ENCODE peak calls at places on chromosomes 1 and 21, in four cellular contexts. Q, I, U and Z are unnamed samples.

GRCh38 chr1:221343106-221343505 is 398.8 kb downstream of the DUSP10 start:
- DNase-seq in I (no peak), Q (no peak), U (no peak), Z (no peak)

GRCh38 chr1:233281711-233282581 is 13.6 kb downstream of the PCNX2 start:
- DNase-seq in Q (no peak), U (no peak), I (peak), Z (peak)

GRCh38 chr1:15046487-15047165 is 106.9 kb upstream of the TMEM51 start:
- DNase-seq in Q (peak), U (peak), I (peak), Z (peak)

GRCh38 chr1:38336308-38336707 is 289.7 kb upstream of the POU3F1 start:
- DNase-seq in U (no peak), I (no peak), Q (no peak), Z (no peak)

GRCh38 chr1:94316836-94317789 is 79.7 kb upstream of the ARHGAP29 start:
- DNase-seq in I (peak), Q (no peak), U (no peak), Z (peak)

GRCh38 chr21:33232640-33233039 is 2.9 kb downstream of the IFNAR2 start:
- DNase-seq in U (no peak), I (no peak), Q (no peak), Z (no peak)

GRCh38 chr21:31293986-31294385 is 50.1 kb downstream of the TIAM1 start:
- DNase-seq in U (no peak), I (peak), Q (no peak), Z (peak)

GRCh38 chr1:109792056-109792831 is 28.5 kb upstream of the EPS8L3 start:
- DNase-seq in I (peak), U (peak), Q (no peak), Z (peak)

GRCh38 chr1:30950053-30950452 is 41.5 kb upstream of the SDC3 start:
- DNase-seq in Q (no peak), U (no peak), I (no peak), Z (no peak)

GRCh38 chr1:227428803-227429202 is 110.5 kb upstream of the CDC42BPA start:
- DNase-seq in U (no peak), Q (no peak), I (peak), Z (no peak)

GRCh38 chr1:228146761-228147693 is 2.7 kb upstream of the GJC2 start:
- DNase-seq in U (no peak), I (no peak), Q (no peak), Z (no peak)

GRCh38 chr1:11913291-11913690 is 12.9 kb downstream of the KIAA2013 start:
- DNase-seq in U (no peak), Q (no peak), I (no peak), Z (no peak)

GRCh38 chr21:8994640-8995511 is 1526.5 kb upstream of the TPTE start:
- DNase-seq in Q (peak), I (no peak), U (peak), Z (no peak)

GRCh38 chr1:111269820-111270406 is 20.7 kb upstream of the CHIA start:
- DNase-seq in I (no peak), U (no peak), Q (no peak), Z (no peak)

GRCh38 chr1:12078575-12078937 is 15.5 kb downstream of the TNFRSF8 start:
- DNase-seq in Q (no peak), I (no peak), U (no peak), Z (no peak)

GRCh38 chr1:150012611-150013010 is 2.1 kb upstream of the OTUD7B start:
- DNase-seq in I (peak), U (no peak), Q (no peak), Z (no peak)

GRCh38 chr1:87805661-87806376 is 477.1 kb downstream of the LMO4 start:
- DNase-seq in Q (no peak), I (peak), U (no peak), Z (peak)

GRCh38 chr1:150981177-150981804 is 801 bp upstream of the ANXA9 start:
- DNase-seq in U (no peak), I (no peak), Q (no peak), Z (no peak)

GRCh38 chr1:84133479-84133878 is 10.6 kb upstream of the PRKACB start:
- DNase-seq in I (no peak), Q (no peak), U (no peak), Z (no peak)

GRCh38 chr1:236149696-236150228 is 7.4 kb downstream of the GPR137B start:
- DNase-seq in U (no peak), Q (no peak), I (no peak), Z (no peak)

GRCh38 chr1:113073457-113073950 is 506 bp downstream of the LRIG2 start:
- DNase-seq in U (peak), Q (no peak), I (peak), Z (no peak)

GRCh38 chr21:34877485-34878128 is 171.5 kb downstream of the RUNX1 start:
- DNase-seq in I (no peak), Q (no peak), U (no peak), Z (no peak)

GRCh38 chr1:169003864-169004516 is 102.5 kb upstream of the ATP1B1 start:
- DNase-seq in Q (no peak), U (no peak), I (no peak), Z (peak)

GRCh38 chr1:49104575-49104974 is 327.9 kb upstream of the BEND5 start:
- DNase-seq in I (no peak), Q (no peak), U (no peak), Z (no peak)

GRCh38 chr1:160332516-160332915 is 10.5 kb downstream of the COPA start:
- DNase-seq in Q (no peak), U (no peak), I (no peak), Z (no peak)

GRCh38 chr1:88787023-88787903 is 103.2 kb downstream of the PKN2 start:
- DNase-seq in Q (no peak), I (no peak), U (no peak), Z (no peak)

GRCh38 chr21:38428211-38428610 is 70.1 kb downstream of the ERG start:
- DNase-seq in I (no peak), U (no peak), Q (no peak), Z (no peak)

GRCh38 chr1:110188116-110188618 is 21.9 kb upstream of the KCNC4 start:
- DNase-seq in I (peak), Q (no peak), U (no peak), Z (peak)

GRCh38 chr1:189027509-189027908 is 1450.2 kb downstream of the BRINP3 start:
- DNase-seq in Q (no peak), U (no peak), I (no peak), Z (no peak)

GRCh38 chr1:29657816-29658215 is 421.5 kb downstream of the PTPRU start:
- DNase-seq in Q (no peak), U (no peak), I (no peak), Z (no peak)

GRCh38 chr1:29653886-29654450 is 417.6 kb downstream of the PTPRU start:
- DNase-seq in U (no peak), Q (no peak), I (no peak), Z (no peak)

GRCh38 chr1:29658688-29659087 is 422.4 kb downstream of the PTPRU start:
- DNase-seq in U (no peak), Q (no peak), I (no peak), Z (no peak)

GRCh38 chr1:29655145-29655544 is 418.8 kb downstream of the PTPRU start:
- DNase-seq in U (no peak), I (no peak), Q (no peak), Z (no peak)

DNA sequence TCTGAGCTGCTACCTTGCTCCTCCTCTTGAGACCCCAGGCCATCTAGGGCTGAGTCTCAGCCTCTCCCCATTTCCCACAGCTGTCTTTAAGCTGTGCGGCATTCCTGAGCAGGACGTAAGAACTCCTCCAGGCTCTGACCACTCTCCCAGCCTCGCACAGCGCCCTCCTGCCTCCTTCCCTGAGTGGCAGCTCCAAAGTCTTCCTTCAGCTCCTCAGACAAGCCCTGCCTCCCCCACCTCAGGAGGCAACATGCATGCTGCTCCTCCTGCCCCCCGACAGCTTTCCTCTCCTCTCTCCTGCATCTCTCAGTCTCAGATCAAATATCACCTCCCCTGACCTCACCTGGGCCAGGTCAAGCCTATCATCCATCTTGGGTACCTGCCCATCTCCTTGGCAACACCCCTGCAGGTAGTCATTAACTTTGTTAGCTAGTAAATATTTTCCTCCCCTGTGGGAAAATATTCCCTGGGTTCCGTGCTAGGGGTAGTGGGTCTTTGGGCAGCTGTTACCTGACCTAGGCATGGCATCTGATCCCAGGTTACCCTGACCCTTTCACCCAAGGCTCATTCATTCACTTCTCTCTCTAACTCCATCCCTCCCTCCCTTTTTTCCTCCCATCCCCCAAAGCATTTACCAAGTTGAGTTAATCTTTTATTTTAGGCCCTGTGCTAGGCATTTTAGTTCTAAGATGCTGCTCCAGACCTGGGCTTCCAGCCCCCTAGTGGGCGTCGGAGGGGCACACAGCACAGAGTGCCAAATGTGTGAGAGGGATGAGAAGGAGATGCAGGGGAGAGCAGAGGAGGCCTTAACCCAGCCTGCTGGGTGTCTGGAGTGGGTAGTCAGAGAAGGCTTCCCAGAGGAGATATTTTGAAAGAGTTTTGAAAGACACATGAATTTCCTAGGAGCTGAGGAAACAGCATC is 419.9 kb downstream of the PTPRU start:
- DNase-seq in I (peak), U (peak), Q (no peak), Z (no peak)
- TF ChIP-seq CTCF in I (peak), U (peak), Q (peak), Z (peak)

DNA sequence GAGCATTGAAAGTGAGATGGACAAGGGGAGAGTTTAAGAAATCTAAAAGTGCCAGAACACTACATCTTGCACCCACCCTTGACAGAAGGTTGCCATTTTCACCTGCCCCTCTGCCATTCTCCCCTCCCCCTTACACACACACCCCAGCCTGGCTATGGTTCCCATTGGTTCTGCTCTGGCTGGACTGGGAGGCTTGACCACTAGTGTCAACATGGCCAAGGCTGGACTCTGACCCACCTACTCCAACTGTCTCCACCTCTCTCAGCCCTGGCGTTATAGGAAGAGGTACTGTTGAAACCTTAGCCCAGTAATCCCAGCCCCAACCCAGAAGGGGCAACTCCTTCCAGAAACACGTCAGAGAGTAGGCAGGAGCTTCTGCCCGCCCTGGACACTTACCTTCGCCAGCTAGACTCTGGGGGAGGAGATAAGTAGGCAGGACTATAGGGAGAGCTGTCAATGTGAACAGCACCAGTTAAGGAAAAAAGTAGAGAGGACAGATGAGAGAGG is 4.5 kb downstream of the CRTC2 start:
- DNase-seq in I (no peak), Q (no peak), U (no peak), Z (no peak)
- H3K4me3 ChIP-seq in I (no peak), Q (no peak), U (no peak), Z (no peak)

GRCh38 chr1:107739183-107739582 is 225.8 kb downstream of the VAV3 start:
- DNase-seq in U (no peak), I (no peak), Q (no peak), Z (no peak)
- TF ChIP-seq CTCF in U (no peak), I (no peak), Q (no peak), Z (no peak)

GRCh38 chr1:1157033-1157365 is 16.7 kb upstream of the TTLL10 start:
- DNase-seq in Q (no peak), U (no peak), I (no peak), Z (no peak)
- H3K4me3 ChIP-seq in Q (no peak), U (no peak), I (no peak), Z (no peak)

DNA sequence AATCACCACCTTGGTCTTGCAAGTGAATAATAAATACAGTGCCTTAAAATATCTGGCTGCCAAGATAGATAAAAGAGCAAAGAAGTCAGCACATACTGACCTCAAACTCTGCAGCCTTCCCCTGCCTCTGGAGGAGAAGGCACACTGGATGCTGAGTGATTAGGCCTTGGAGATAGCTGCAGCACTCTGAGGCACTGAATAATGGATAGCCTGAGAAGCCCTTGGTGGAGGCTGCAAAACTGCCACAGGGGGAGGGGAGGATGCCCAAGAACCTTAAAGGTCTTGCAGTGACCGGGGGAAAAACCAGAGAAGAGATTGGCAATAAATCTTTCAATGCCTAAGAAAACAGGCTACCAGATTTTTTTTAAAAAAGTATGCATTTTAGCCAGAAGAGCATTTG is 167.4 kb upstream of the PRMT6 start:
- DNase-seq in U (no peak), Q (no peak), I (no peak), Z (no peak)
- TF ChIP-seq CTCF in U (no peak), Q (no peak), I (no peak), Z (no peak)

GRCh38 chr1:212586429-212587303 is 21.9 kb upstream of the ATF3 start:
- DNase-seq in U (no peak), I (no peak), Q (no peak), Z (no peak)
- H3K4me3 ChIP-seq in U (no peak), I (no peak), Q (no peak), Z (no peak)

DNA sequence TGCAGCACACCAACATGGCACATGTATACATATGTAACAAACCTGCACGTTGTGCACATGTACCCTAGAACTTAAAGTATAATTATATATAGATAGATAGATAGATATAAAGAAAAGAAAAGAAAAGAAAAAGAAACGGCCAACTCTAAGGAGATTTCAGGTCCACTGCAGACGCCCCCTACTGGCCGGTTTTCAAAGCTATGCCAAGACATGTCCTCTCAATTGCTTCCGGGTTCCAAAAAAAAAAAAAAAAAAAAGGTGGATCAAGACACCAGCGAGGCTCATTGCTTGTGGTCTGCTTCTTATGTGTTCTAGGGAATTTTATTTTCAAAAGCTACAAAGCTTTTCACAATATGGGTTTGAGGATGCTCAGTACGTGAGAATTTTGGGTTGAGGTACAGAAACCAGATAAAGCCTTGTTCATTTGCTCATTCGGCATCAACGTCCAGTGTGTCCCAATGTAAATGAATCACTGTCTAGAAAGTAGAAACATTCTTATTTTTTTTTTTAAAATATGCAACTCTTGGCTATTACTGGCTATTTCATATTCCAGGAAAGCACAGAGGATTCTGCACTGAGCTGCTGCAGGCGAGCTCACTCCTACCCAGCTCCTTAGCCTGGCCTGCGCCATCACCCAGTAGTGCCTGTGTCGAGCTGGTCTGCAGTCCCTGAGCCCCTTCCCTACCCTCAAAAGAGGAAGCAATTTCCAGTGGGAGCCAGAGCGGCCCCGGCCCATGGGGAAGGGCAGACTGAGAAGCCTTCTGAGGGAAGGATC is 643.0 kb downstream of the KIF26B start:
- DNase-seq in I (no peak), Q (no peak), U (peak), Z (peak)
- TF ChIP-seq CTCF in I (peak), Q (peak), U (peak), Z (peak)

DNA sequence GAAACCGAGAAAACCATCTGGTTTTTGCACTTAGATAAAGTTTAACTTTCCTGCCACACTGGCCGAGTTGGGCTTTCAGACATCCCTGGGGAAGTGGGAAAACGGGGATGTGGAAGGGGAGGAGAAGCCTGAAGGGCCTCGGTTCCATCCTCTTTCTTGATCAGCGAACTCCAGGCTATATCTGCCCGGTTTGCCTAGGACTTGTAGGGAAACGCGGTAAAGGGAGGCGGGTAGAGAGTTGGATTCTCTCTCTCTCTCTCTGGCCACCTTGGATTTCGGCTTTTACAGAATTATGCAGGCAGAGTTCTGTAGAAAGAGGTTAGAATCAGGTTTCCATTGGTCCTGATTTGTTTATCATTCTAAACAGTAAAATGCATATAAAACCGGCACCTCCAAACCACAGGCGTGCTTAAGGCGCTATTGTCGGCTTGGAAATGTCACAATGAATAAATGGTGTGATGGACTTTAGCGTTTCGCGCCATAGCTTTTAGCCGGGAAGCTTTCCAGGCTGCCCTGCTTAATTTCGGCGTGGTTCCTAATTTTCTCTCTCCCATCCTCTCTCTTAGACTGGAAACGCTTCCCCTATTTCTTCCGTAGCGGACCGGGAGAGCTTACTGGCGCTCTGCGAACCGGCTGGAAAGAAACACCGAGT is 4.4 kb upstream of the LHX8 start:
- DNase-seq in U (no peak), Q (no peak), I (no peak), Z (no peak)
- H3K4me3 ChIP-seq in U (no peak), Q (no peak), I (no peak), Z (no peak)